ENCODE peak calls at places on chromosomes 12 and 14, in seven cellular contexts. One of them, this sample, is unnamed.

GRCh38 chr12:109562871-109563270 is 10.4 kb downstream of the MMAB start:
- DNase-seq in fibroblast of pulmonary artery: no peak
- DNase-seq in endothelial cell: no peak
- DNase-seq in activated naive CD4-positive, alpha-beta T cell: no peak
- DNase-seq in GM23338: no peak
- DNase-seq in osteoblast: peak; percentile 58
- DNase-seq in head of caudate nucleus: no peak
- DNase-seq in this sample: peak; percentile 54

GRCh38 chr14:41973178-41973577 is 366.5 kb downstream of the LRFN5 start:
- DNase-seq in fibroblast of pulmonary artery: no peak
- DNase-seq in endothelial cell: no peak
- DNase-seq in activated naive CD4-positive, alpha-beta T cell: no peak
- DNase-seq in GM23338: no peak
- DNase-seq in osteoblast: no peak
- DNase-seq in head of caudate nucleus: no peak
- DNase-seq in this sample: no peak

GRCh38 chr14:32028599-32028998 is 48.5 kb upstream of the ARHGAP5 start:
- DNase-seq in fibroblast of pulmonary artery: no peak
- DNase-seq in endothelial cell: no peak
- DNase-seq in activated naive CD4-positive, alpha-beta T cell: no peak
- DNase-seq in GM23338: no peak
- DNase-seq in osteoblast: no peak
- DNase-seq in head of caudate nucleus: no peak
- DNase-seq in this sample: no peak

GRCh38 chr12:109458771-109459208 is 18.3 kb downstream of the KCTD10 start:
- DNase-seq in fibroblast of pulmonary artery: peak; percentile 74
- DNase-seq in endothelial cell: no peak
- DNase-seq in activated naive CD4-positive, alpha-beta T cell: no peak
- DNase-seq in GM23338: peak; percentile 90
- DNase-seq in osteoblast: no peak
- DNase-seq in head of caudate nucleus: no peak
- DNase-seq in this sample: no peak

GRCh38 chr12:85920324-85920947 is 46.3 kb downstream of the NTS start:
- DNase-seq in fibroblast of pulmonary artery: peak; percentile 46
- DNase-seq in endothelial cell: no peak
- DNase-seq in activated naive CD4-positive, alpha-beta T cell: no peak
- DNase-seq in GM23338: peak; percentile 73
- DNase-seq in osteoblast: peak; percentile 60
- DNase-seq in head of caudate nucleus: no peak
- DNase-seq in this sample: no peak

GRCh38 chr12:113548467-113548866 is 76.8 kb upstream of the LHX5 start:
- DNase-seq in fibroblast of pulmonary artery: no peak
- DNase-seq in endothelial cell: no peak
- DNase-seq in activated naive CD4-positive, alpha-beta T cell: no peak
- DNase-seq in GM23338: no peak
- DNase-seq in osteoblast: no peak
- DNase-seq in head of caudate nucleus: no peak
- DNase-seq in this sample: no peak

GRCh38 chr14:69710378-69710777 is 56.6 kb upstream of the SRSF5 start:
- DNase-seq in fibroblast of pulmonary artery: no peak
- DNase-seq in endothelial cell: no peak
- DNase-seq in activated naive CD4-positive, alpha-beta T cell: no peak
- DNase-seq in GM23338: no peak
- DNase-seq in osteoblast: no peak
- DNase-seq in head of caudate nucleus: no peak
- DNase-seq in this sample: no peak

GRCh38 chr12:93908846-93909592 is 231.8 kb downstream of the CRADD start:
- DNase-seq in fibroblast of pulmonary artery: peak; percentile 77
- DNase-seq in endothelial cell: no peak
- DNase-seq in activated naive CD4-positive, alpha-beta T cell: no peak
- DNase-seq in GM23338: no peak
- DNase-seq in osteoblast: no peak
- DNase-seq in head of caudate nucleus: no peak
- DNase-seq in this sample: no peak

GRCh38 chr12:132771126-132771838 is 9.7 kb upstream of the ANKLE2 start:
- DNase-seq in fibroblast of pulmonary artery: no peak
- DNase-seq in endothelial cell: no peak
- DNase-seq in activated naive CD4-positive, alpha-beta T cell: no peak
- DNase-seq in GM23338: no peak
- DNase-seq in osteoblast: peak; percentile 88
- DNase-seq in head of caudate nucleus: no peak
- DNase-seq in this sample: no peak

GRCh38 chr12:2052861-2053674 is at the start of gene CACNA1C:
- DNase-seq in fibroblast of pulmonary artery: peak; percentile 37
- DNase-seq in endothelial cell: peak; percentile 69
- DNase-seq in activated naive CD4-positive, alpha-beta T cell: peak; percentile 15
- DNase-seq in GM23338: peak; percentile 71
- DNase-seq in osteoblast: peak; percentile 99
- DNase-seq in head of caudate nucleus: peak; percentile 81
- DNase-seq in this sample: peak; percentile 65

GRCh38 chr12:52356762-52357580 is 10.3 kb downstream of the KRT85 start:
- DNase-seq in fibroblast of pulmonary artery: no peak
- DNase-seq in endothelial cell: no peak
- DNase-seq in activated naive CD4-positive, alpha-beta T cell: no peak
- DNase-seq in GM23338: no peak
- DNase-seq in osteoblast: peak; percentile 65
- DNase-seq in head of caudate nucleus: no peak
- DNase-seq in this sample: no peak

GRCh38 chr12:86719381-86719780 is 463.2 kb upstream of the MGAT4C start:
- DNase-seq in fibroblast of pulmonary artery: peak; percentile 44
- DNase-seq in endothelial cell: no peak
- DNase-seq in activated naive CD4-positive, alpha-beta T cell: no peak
- DNase-seq in GM23338: no peak
- DNase-seq in osteoblast: no peak
- DNase-seq in head of caudate nucleus: no peak
- DNase-seq in this sample: no peak

GRCh38 chr12:123384994-123385376 is 1.1 kb downstream of the KMT5A start:
- DNase-seq in fibroblast of pulmonary artery: peak; percentile 77
- DNase-seq in endothelial cell: no peak
- DNase-seq in activated naive CD4-positive, alpha-beta T cell: no peak
- DNase-seq in GM23338: peak; percentile 39
- DNase-seq in osteoblast: peak; percentile 93
- DNase-seq in head of caudate nucleus: no peak
- DNase-seq in this sample: no peak

GRCh38 chr12:93924367-93924766 is 224.0 kb upstream of the PLXNC1 start:
- DNase-seq in fibroblast of pulmonary artery: no peak
- DNase-seq in endothelial cell: no peak
- DNase-seq in activated naive CD4-positive, alpha-beta T cell: no peak
- DNase-seq in GM23338: no peak
- DNase-seq in osteoblast: no peak
- DNase-seq in head of caudate nucleus: no peak
- DNase-seq in this sample: no peak

GRCh38 chr12:27290501-27291168 is 42.0 kb upstream of the BMAL2 start:
- DNase-seq in fibroblast of pulmonary artery: no peak
- DNase-seq in endothelial cell: no peak
- DNase-seq in activated naive CD4-positive, alpha-beta T cell: no peak
- DNase-seq in GM23338: no peak
- DNase-seq in osteoblast: no peak
- DNase-seq in head of caudate nucleus: no peak
- DNase-seq in this sample: no peak

GRCh38 chr14:96754162-96754844 is 42.9 kb upstream of the VRK1 start:
- DNase-seq in fibroblast of pulmonary artery: no peak
- DNase-seq in endothelial cell: no peak
- DNase-seq in activated naive CD4-positive, alpha-beta T cell: no peak
- DNase-seq in GM23338: no peak
- DNase-seq in osteoblast: no peak
- DNase-seq in head of caudate nucleus: no peak
- DNase-seq in this sample: no peak

GRCh38 chr12:93972411-93973208 is 175.8 kb upstream of the PLXNC1 start:
- DNase-seq in fibroblast of pulmonary artery: peak; percentile 38
- DNase-seq in endothelial cell: no peak
- DNase-seq in activated naive CD4-positive, alpha-beta T cell: no peak
- DNase-seq in GM23338: no peak
- DNase-seq in osteoblast: peak; percentile 76
- DNase-seq in head of caudate nucleus: no peak
- DNase-seq in this sample: no peak

GRCh38 chr12:30926243-30927209 is at the start of gene TSPAN11:
- DNase-seq in fibroblast of pulmonary artery: peak; percentile 21
- DNase-seq in endothelial cell: peak; percentile 65
- DNase-seq in activated naive CD4-positive, alpha-beta T cell: no peak
- DNase-seq in GM23338: peak; percentile 94
- DNase-seq in osteoblast: peak; percentile 93
- DNase-seq in head of caudate nucleus: peak; percentile 71
- DNase-seq in this sample: peak; percentile 73

GRCh38 chr12:26940820-26941219 is 2.5 kb downstream of the FGFR1OP2 start:
- DNase-seq in fibroblast of pulmonary artery: peak; percentile 51
- DNase-seq in endothelial cell: no peak
- DNase-seq in activated naive CD4-positive, alpha-beta T cell: no peak
- DNase-seq in GM23338: no peak
- DNase-seq in osteoblast: peak; percentile 47
- DNase-seq in head of caudate nucleus: no peak
- DNase-seq in this sample: no peak

GRCh38 chr12:20931894-20932293 is 121.4 kb downstream of the SLCO1B3 start:
- DNase-seq in fibroblast of pulmonary artery: no peak
- DNase-seq in endothelial cell: no peak
- DNase-seq in activated naive CD4-positive, alpha-beta T cell: no peak
- DNase-seq in GM23338: peak; percentile 1
- DNase-seq in osteoblast: no peak
- DNase-seq in head of caudate nucleus: no peak
- DNase-seq in this sample: no peak

GRCh38 chr12:92114834-92115233 is 30.8 kb downstream of the BTG1 start:
- DNase-seq in fibroblast of pulmonary artery: no peak
- DNase-seq in endothelial cell: no peak
- DNase-seq in activated naive CD4-positive, alpha-beta T cell: no peak
- DNase-seq in GM23338: no peak
- DNase-seq in osteoblast: no peak
- DNase-seq in head of caudate nucleus: no peak
- DNase-seq in this sample: no peak

GRCh38 chr14:67722293-67722692 is 20.6 kb downstream of the RDH12 start:
- DNase-seq in fibroblast of pulmonary artery: peak; percentile 58
- DNase-seq in endothelial cell: no peak
- DNase-seq in activated naive CD4-positive, alpha-beta T cell: no peak
- DNase-seq in GM23338: peak; percentile 74
- DNase-seq in osteoblast: no peak
- DNase-seq in head of caudate nucleus: peak; percentile 64
- DNase-seq in this sample: peak; percentile 32

This sample was measured in posterior cingulate gyrus.